ENCODE peak calls at places on chromosomes 4 and X, in five cellular contexts. V is cardiac muscle cell, I is fibroblast of lung, S is lower lobe of right lung, C is A549. Q is an unnamed sample.

GRCh38 chr4:6308890-6309643 is 39.4 kb downstream of the WFS1 start:
- DNase-seq in S (no peak), C (peak), I (no peak), V (peak), Q (no peak)

GRCh38 chr4:151039733-151040132 is 24.6 kb upstream of the LRBA start:
- DNase-seq in V (peak), C (no peak), I (no peak), S (no peak), Q (no peak)

GRCh38 chrX:119529355-119530276 is 35.6 kb downstream of the STEEP1 start:
- DNase-seq in V (no peak), S (no peak), I (no peak), C (no peak), Q (no peak)

GRCh38 chr4:153522800-153523089 is 56.6 kb downstream of the TMEM131L start:
- DNase-seq in I (no peak), C (no peak), V (no peak), S (no peak), Q (peak)

GRCh38 chr4:15005474-15006115 is 3.3 kb downstream of the CPEB2 start:
- DNase-seq in V (no peak), C (no peak), S (no peak), I (no peak), Q (no peak)

GRCh38 chr4:8019396-8020365 is 80.0 kb upstream of the AFAP1 start:
- DNase-seq in I (no peak), V (no peak), C (no peak), S (peak), Q (no peak)

GRCh38 chr4:87014284-87014782 is 79.5 kb downstream of the AFF1 start:
- DNase-seq in I (peak), S (no peak), C (no peak), V (peak), Q (no peak)

GRCh38 chr4:41880022-41880837 is 55.0 kb upstream of the TMEM33 start:
- DNase-seq in S (no peak), V (no peak), C (no peak), I (no peak), Q (no peak)

GRCh38 chr4:55754754-55755350 is 64.7 kb upstream of the EXOC1L start:
- DNase-seq in V (peak), I (peak), C (no peak), S (no peak), Q (no peak)

GRCh38 chr4:177128306-177128705 is 181.4 kb upstream of the NEIL3 start:
- DNase-seq in I (no peak), S (no peak), V (peak), C (no peak), Q (no peak)

GRCh38 chrX:57379296-57379695 is 92.8 kb downstream of the FAAH2 start:
- DNase-seq in I (no peak), S (no peak), C (no peak), V (no peak), Q (no peak)

GRCh38 chr4:174611792-174612191 is 89.5 kb upstream of the HPGD start:
- DNase-seq in I (no peak), S (no peak), C (no peak), V (no peak), Q (no peak)

GRCh38 chr4:123804171-123804721 is 407.7 kb downstream of the SPRY1 start:
- DNase-seq in C (no peak), I (no peak), V (no peak), S (no peak), Q (no peak)

GRCh38 chr4:48369771-48370170 is 28.4 kb downstream of the SLAIN2 start:
- DNase-seq in V (no peak), I (no peak), C (no peak), S (no peak), Q (no peak)

GRCh38 chr4:181372014-181372413 is 871.2 kb upstream of the TENM3 start:
- DNase-seq in I (no peak), C (no peak), S (no peak), V (no peak), Q (no peak)

GRCh38 chrX:4655743-4656142 is 942.3 kb upstream of the PRKX start:
- DNase-seq in C (no peak), V (no peak), S (no peak), I (no peak), Q (no peak)

GRCh38 chr4:118765399-118765798 is 70.5 kb downstream of the SEC24D start:
- DNase-seq in C (peak), I (peak), V (peak), S (no peak), Q (no peak)

GRCh38 chr4:108988514-108989195 is 225.8 kb upstream of the ETNPPL start:
- DNase-seq in I (no peak), C (no peak), S (no peak), V (no peak), Q (no peak)

GRCh38 chrX:68822641-68823410 is 6.0 kb upstream of the EFNB1 start:
- DNase-seq in V (peak), I (peak), S (no peak), C (peak), Q (no peak)

GRCh38 chrX:141642979-141643378 is 53.5 kb downstream of the SPANXA2 start:
- DNase-seq in S (no peak), C (peak), V (peak), I (peak), Q (no peak)

GRCh38 chrX:150767045-150767395 is 73.8 kb downstream of the MTMR1 start:
- DNase-seq in C (no peak), S (peak), V (peak), I (no peak), Q (no peak)

GRCh38 chr4:162683659-162684370 is 482.9 kb downstream of the NAF1 start:
- DNase-seq in S (no peak), V (no peak), C (peak), I (no peak), Q (no peak)

GRCh38 chr4:58042176-58042575 is 932.0 kb upstream of the IGFBP7 start:
- DNase-seq in V (no peak), C (no peak), I (no peak), S (no peak), Q (no peak)

GRCh38 chr4:18917689-18918088 is 896.1 kb upstream of the LCORL start:
- DNase-seq in S (no peak), C (no peak), V (no peak), I (peak), Q (no peak)

GRCh38 chr4:20652226-20652836 is 47.9 kb upstream of the PACRGL start:
- DNase-seq in I (peak), C (no peak), V (no peak), S (no peak), Q (no peak)

GRCh38 chr4:149176019-149176418 is 639.6 kb downstream of the IQCM start:
- DNase-seq in S (peak), I (no peak), C (no peak), V (no peak), Q (no peak)

GRCh38 chr4:28557755-28558154 is 1697.1 kb downstream of the STIM2 start:
- DNase-seq in C (no peak), I (peak), V (peak), S (no peak), Q (no peak)

GRCh38 chrX:11759461-11760311 is 1.6 kb downstream of the MSL3 start:
- DNase-seq in V (peak), S (peak), C (peak), I (peak), Q (peak)

GRCh38 chr4:168309781-168310180 is 8.8 kb downstream of the DDX60 start:
- DNase-seq in V (peak), I (peak), C (no peak), S (no peak), Q (no peak)

GRCh38 chr4:108393870-108394269 is 225.1 kb upstream of the LEF1 start:
- DNase-seq in C (no peak), S (no peak), I (no peak), V (no peak), Q (no peak)

GRCh38 chr4:125676156-125676555 is 361.4 kb downstream of the FAT4 start:
- DNase-seq in V (no peak), S (no peak), C (no peak), I (no peak), Q (no peak)

GRCh38 chrX:70289793-70290770 is at the start of the genes KIF4A and PDZD11:
- DNase-seq in S (peak), I (peak), V (peak), C (peak), Q (peak)

GRCh38 chrX:136671006-136671610 is 23.1 kb downstream of the CD40LG start:
- DNase-seq in I (no peak), V (no peak), S (no peak), C (no peak), Q (no peak)

GRCh38 chrX:2485789-2486345 is 14.9 kb downstream of the DHRSX start:
- DNase-seq in V (peak), S (no peak), C (no peak), I (no peak), Q (peak)

GRCh38 chr4:107854326-107855030 is 29.7 kb downstream of the SGMS2 start:
- DNase-seq in C (no peak), S (no peak), I (peak), V (peak), Q (no peak)

GRCh38 chr4:24683116-24683515 is 98.8 kb upstream of the DHX15 start:
- DNase-seq in S (no peak), C (no peak), V (no peak), I (no peak), Q (no peak)

GRCh38 chr4:24688453-24688852 is 104.1 kb upstream of the DHX15 start:
- DNase-seq in S (no peak), C (no peak), V (no peak), I (no peak), Q (no peak)

GRCh38 chr4:24690436-24690835 is 104.9 kb upstream of the SOD3 start:
- DNase-seq in I (peak), S (no peak), C (no peak), V (peak), Q (no peak)

GRCh38 chr4:24689212-24689611 is 104.9 kb upstream of the DHX15 start:
- DNase-seq in V (no peak), S (no peak), C (no peak), I (no peak), Q (no peak)

DNA sequence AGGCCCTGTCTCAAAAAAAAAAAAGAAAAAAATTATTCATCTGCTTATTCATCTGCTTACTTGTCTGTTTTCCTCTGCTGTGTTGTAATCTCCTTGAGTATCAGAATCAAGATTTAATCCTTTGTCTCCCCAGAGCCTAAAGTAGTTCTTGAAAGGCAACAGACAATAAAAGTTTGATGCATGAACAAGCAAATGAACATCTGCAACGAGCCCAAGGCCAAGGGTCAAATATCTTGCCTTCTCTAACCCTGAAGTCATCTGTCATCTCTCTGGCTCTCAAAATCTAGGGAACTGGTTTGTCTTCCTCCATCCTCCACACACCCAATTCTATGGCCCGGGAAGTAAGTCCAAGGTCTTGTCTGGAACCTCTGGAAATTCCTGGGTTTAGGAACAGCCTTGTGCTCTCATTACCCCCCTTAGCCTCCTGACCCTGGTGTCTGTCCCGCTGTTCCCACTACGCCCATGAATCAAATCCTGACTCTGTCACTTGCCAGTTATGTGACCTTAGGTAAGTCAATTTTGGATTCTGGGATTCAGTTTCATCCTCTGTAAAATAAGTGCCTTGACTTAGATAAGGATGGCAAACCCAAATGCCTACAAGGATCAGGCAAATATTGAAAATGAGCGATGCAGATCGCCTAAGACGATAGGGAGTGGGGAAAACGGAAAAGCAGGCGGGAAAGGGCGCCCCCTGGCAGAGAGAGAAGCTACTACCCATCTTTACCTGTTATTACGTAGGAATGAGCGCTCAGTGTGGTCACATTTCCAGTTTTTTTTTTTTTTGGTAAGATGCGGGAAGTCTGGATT is 102.7 kb upstream of the DHX15 start:
- DNase-seq in C (peak), V (peak), I (peak), S (peak), Q (peak)
- TF ChIP-seq CTCF in C (peak), V (peak), I (peak), S (peak), Q (peak)

DNA sequence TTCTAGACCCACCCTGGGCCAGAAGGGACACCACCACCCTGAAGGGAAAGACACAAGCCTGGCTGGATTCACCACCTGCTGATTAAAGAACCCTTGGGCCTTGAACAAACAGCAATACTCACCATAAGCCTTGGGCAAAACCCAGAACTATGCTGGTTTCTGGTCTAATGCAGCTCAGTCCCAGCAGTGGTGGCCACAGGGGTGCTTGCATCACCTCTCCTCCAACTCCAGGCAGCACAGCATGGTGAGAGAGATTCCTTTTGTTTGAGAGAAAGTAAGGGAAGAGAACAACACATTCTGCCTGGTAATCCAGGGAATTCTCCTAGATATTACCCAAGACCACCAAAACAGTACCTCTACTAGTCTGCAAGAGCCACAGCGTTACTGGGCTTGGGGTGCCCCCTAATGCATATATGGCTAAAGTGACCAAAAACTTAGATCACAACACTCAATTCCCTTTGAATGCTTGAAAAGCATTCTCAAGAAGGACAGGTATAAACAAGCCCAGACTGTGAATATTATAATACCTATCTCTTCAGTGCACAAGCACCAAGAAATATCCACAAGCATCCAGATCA is 25.7 kb downstream of the RNF128 start:
- DNase-seq in V (peak), S (no peak), C (peak), I (peak), Q (no peak)
- TF ChIP-seq CTCF in V (no peak), S (no peak), C (peak), I (peak), Q (no peak)

DNA sequence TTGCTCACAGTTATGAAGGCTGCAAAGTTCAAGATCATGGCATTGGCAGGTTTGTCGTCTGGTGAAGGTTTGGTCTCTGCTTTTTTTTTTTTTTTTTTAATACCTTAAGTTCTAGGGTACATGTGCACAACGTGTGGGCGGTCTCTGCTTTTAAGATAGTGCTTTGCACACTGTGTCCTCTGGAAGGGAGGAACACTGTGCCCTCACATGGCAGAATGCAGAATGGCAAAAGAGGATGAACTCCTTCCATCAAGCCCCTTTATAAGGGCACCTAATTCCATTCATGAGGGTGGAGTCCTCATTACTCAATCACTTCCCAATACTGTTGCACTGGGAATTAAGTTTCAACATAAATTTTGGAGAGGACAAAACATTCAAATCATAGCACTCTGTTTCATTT is 101.4 kb downstream of the GLRA2 start:
- DNase-seq in S (no peak), V (no peak), I (no peak), C (peak), Q (no peak)
- TF ChIP-seq CTCF in S (no peak), V (no peak), I (no peak), C (no peak), Q (no peak)

GRCh38 chrX:153953342-153953830 is 8.9 kb upstream of the RENBP start:
- DNase-seq in V (peak), I (peak), S (peak), C (peak), Q (peak)
- TF ChIP-seq CTCF in V (peak), I (peak), S (peak), C (peak), Q (peak)

GRCh38 chrX:46574337-46574940 is 874 bp downstream of the CHST7 start:
- DNase-seq in C (peak), V (peak), I (no peak), S (peak), Q (no peak)

GRCh38 chrX:46571423-46572294 is 1.9 kb upstream of the CHST7 start:
- DNase-seq in S (no peak), V (no peak), I (no peak), C (no peak), Q (no peak)

GRCh38 chrX:46573896-46574336 is 351 bp downstream of the CHST7 start:
- DNase-seq in C (peak), S (peak), V (peak), I (peak), Q (peak)

GRCh38 chrX:46573331-46573895 is at the start of gene CHST7:
- DNase-seq in I (peak), S (peak), V (peak), C (peak), Q (peak)

DNA sequence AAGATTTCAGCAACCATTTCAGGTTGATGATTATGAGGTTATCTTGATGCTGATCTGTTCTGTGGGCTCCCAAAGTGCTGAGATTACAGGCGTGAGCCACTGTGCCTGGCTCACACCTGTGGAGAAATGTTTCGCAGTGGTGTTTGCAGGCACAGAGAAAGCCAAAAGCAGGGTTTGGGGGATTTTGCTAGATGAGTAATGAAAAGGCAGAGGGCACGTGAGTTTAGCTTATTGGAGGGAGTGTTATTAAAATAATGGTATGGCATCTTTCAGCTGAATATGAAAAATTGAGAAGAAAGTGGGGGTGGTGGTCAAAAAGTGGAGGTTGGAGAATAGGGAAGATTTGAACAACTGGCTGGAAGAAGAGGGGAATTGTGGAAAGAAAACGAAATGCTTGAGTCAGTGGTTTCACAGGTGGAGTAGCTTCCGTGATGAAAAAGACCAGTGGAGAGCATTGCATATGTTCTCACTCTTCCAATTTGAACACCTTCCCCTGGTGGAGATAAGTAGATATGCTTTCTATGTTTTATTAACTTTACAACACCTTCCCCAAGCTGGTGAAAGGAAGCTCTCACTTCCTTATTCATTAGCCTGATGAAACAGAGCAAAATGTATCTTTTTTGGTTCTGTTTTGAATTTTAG is 1.1 kb upstream of the CHST7 start:
- DNase-seq in C (no peak), V (no peak), S (no peak), I (no peak), Q (peak)
- TF ChIP-seq CTCF in C (no peak), V (no peak), S (no peak), I (peak), Q (no peak)

DNA sequence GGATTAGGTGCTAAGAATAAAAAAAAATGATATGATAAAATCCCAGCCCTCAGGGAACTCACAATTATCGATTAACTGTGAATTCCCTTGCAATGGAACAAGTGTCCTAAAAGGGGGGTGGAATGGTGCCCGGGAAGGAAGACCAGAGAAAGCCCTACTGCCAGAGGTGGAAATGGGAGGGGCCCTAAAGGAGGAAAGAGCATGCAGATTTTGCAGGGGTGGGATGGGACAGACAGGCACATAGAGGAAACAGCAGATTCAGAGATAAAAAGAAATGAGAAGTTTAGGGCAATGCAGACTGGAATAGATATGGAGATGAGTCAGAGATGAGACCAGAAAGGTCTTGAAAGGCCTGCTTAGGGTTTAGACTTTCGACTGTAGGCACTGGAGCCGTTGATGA is 57.3 kb upstream of the PITX2 start:
- DNase-seq in S (no peak), V (no peak), C (no peak), I (no peak), Q (no peak)
- TF ChIP-seq CTCF in S (no peak), V (no peak), C (no peak), I (no peak), Q (no peak)